ENCODE peak calls at places on chromosome 13, in ten cellular contexts. K is transverse colon, J is lower leg skin, C is Peyer's patch, G is A549, D is heart left ventricle, I is breast epithelium, S is stomach, X is esophagus muscularis mucosa, Z is body of pancreas. U is an unnamed sample.

GRCh38 chr13:25662516-25662915 is 290.7 kb downstream of the ATP8A2 start:
- DNase-seq in J (no peak), X (no peak), C (no peak), Z (no peak), G (no peak), K (no peak), I (no peak), S (no peak), D (no peak), U (no peak)

GRCh38 chr13:27281420-27281819 is 10.8 kb downstream of the RASL11A start:
- DNase-seq in D (no peak), C (no peak), S (no peak), G (no peak), X (no peak), I (no peak), K (peak; percentile 31), J (no peak), Z (no peak), U (no peak)

GRCh38 chr13:105153626-105154025 is 1381.8 kb downstream of the EFNB2 start:
- DNase-seq in D (no peak), G (no peak), J (no peak), K (no peak), Z (no peak), X (no peak), S (no peak), I (no peak), C (no peak), U (no peak)

GRCh38 chr13:47661076-47661475 is 340.0 kb downstream of the SUCLA2 start:
- DNase-seq in G (no peak), I (no peak), Z (no peak), K (no peak), X (no peak), J (no peak), D (no peak), S (no peak), C (no peak), U (no peak)

GRCh38 chr13:69363360-69363759 is 744.3 kb upstream of the ATXN8OS start:
- DNase-seq in G (no peak), Z (no peak), X (no peak), D (no peak), S (no peak), I (no peak), J (no peak), K (no peak), C (no peak), U (no peak)

GRCh38 chr13:33696530-33696929 is 121.4 kb upstream of the RFC3 start:
- DNase-seq in J (no peak), Z (no peak), I (no peak), G (no peak), C (no peak), D (no peak), X (no peak), K (no peak), S (no peak), U (no peak)

GRCh38 chr13:113782472-113782871 is 23.4 kb downstream of the TMEM255B start:
- DNase-seq in I (no peak), D (no peak), G (no peak), S (peak; percentile 11), C (no peak), X (no peak), K (no peak), Z (no peak), J (peak; percentile 26), U (no peak)

GRCh38 chr13:45850020-45850613 is 1.4 kb downstream of the SIAH3 start:
- DNase-seq in J (no peak), I (no peak), G (no peak), Z (no peak), K (no peak), X (no peak), D (no peak), C (no peak), S (no peak), U (no peak)

GRCh38 chr13:42275506-42275905 is 3.6 kb downstream of the AKAP11 start:
- DNase-seq in G (no peak), Z (no peak), I (no peak), D (no peak), J (no peak), K (no peak), X (no peak), S (no peak), C (no peak), U (no peak)

GRCh38 chr13:50420720-50421456 is 405.6 kb downstream of the KCNRG start:
- DNase-seq in S (no peak), K (no peak), G (no peak), D (no peak), I (no peak), Z (no peak), X (no peak), J (no peak), C (no peak), U (no peak)
- TF ChIP-seq POLR2A in S (no peak), K (no peak), G (no peak), D (no peak), I (no peak), Z (no peak), X (no peak), J (no peak), C (no peak), U (no peak)

GRCh38 chr13:49996951-49997895 is at the start of gene TRIM13:
- DNase-seq in C (peak; percentile 91), G (peak; percentile 49), D (peak; percentile 93), I (peak; percentile 82), X (peak; percentile 97), K (peak; percentile 92), J (peak; percentile 98), S (peak; percentile 91), Z (peak; percentile 88), U (peak; percentile 96)

GRCh38 chr13:49997935-49998334 is 1.1 kb downstream of the TRIM13 start:
- DNase-seq in Z (no peak), S (no peak), J (no peak), K (no peak), G (no peak), I (no peak), X (no peak), C (no peak), D (no peak), U (peak; percentile 44)

GRCh38 chr13:50001287-50001686 is 4.4 kb downstream of the TRIM13 start:
- DNase-seq in S (no peak), J (no peak), K (no peak), I (no peak), D (no peak), C (no peak), X (no peak), G (no peak), Z (no peak), U (no peak)

GRCh38 chr13:49996166-49996915 is 501 bp upstream of the TRIM13 start:
- DNase-seq in S (peak; percentile 95), Z (peak; percentile 95), I (peak; percentile 86), K (peak; percentile 95), D (peak; percentile 96), X (peak; percentile 95), C (peak; percentile 88), J (peak; percentile 98), G (peak; percentile 52), U (peak; percentile 96)

GRCh38 chr13:49998714-49999624 is 2.1 kb downstream of the TRIM13 start:
- DNase-seq in G (no peak), J (no peak), S (no peak), I (no peak), X (no peak), D (no peak), K (no peak), C (no peak), Z (no peak), U (no peak)
- TF ChIP-seq POLR2A in G (no peak), J (no peak), S (no peak), I (no peak), X (no peak), D (no peak), K (no peak), C (no peak), Z (no peak), U (no peak)

GRCh38 chr13:41059896-41060722 is 1.2 kb upstream of the WBP4 start:
- DNase-seq in G (peak; percentile 53), S (peak; percentile 87), J (peak; percentile 98), D (peak; percentile 95), Z (peak; percentile 91), K (peak; percentile 94), I (peak; percentile 76), X (peak; percentile 97), C (peak; percentile 84), U (peak; percentile 94)
- TF ChIP-seq POLR2A in G (peak; percentile 53), S (no peak), J (no peak), D (peak; percentile 69), Z (peak; percentile 72), K (peak; percentile 71), I (no peak), X (peak; percentile 53), C (peak; percentile 21), U (peak; percentile 50)

GRCh38 chr13:75454497-75454896 is 27.5 kb downstream of the TBC1D4 start:
- DNase-seq in S (no peak), Z (no peak), G (no peak), D (no peak), X (no peak), K (no peak), J (no peak), I (no peak), C (no peak), U (no peak)

GRCh38 chr13:75455962-75456361 is 26.0 kb downstream of the TBC1D4 start:
- DNase-seq in G (no peak), C (no peak), D (no peak), S (no peak), I (no peak), J (no peak), K (no peak), Z (no peak), X (no peak), U (no peak)

GRCh38 chr13:75460644-75461043 is 21.3 kb downstream of the TBC1D4 start:
- DNase-seq in G (no peak), C (no peak), K (no peak), Z (no peak), X (no peak), S (no peak), I (no peak), J (no peak), D (no peak), U (no peak)

GRCh38 chr13:75461314-75461713 is 20.7 kb downstream of the TBC1D4 start:
- DNase-seq in G (no peak), D (no peak), Z (no peak), C (no peak), K (no peak), X (no peak), I (no peak), S (no peak), J (no peak), U (no peak)

GRCh38 chr13:75458696-75459422 is 23.1 kb downstream of the TBC1D4 start:
- DNase-seq in G (no peak), J (no peak), I (peak; percentile 85), Z (peak; percentile 86), X (no peak), D (peak; percentile 81), C (no peak), S (peak; percentile 71), K (peak; percentile 71), U (no peak)
- TF ChIP-seq POLR2A in G (no peak), J (no peak), I (no peak), Z (no peak), X (no peak), D (no peak), C (no peak), S (no peak), K (peak; percentile 45), U (no peak)

DNA sequence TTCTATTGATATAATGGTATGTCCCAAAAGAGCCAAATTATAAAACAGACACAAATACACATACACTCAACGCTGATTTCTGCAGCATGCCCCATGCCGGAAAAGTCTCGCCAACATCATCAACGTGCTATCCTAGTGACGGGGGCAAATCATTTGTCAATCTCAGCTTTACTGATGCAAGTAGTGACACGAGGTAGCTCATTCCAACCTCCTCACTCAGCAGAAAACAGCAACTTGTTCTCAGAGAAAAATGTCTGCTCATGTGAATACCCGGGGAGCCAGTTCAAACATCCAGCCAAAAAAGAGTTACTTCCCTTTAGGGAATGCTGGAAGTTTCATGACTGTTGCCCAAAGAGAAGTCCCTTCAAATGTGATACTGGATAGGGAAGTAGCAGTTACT is 46.3 kb downstream of the SOX21 start:
- DNase-seq in K (no peak), Z (no peak), S (no peak), D (no peak), C (no peak), G (no peak), J (no peak), I (no peak), X (no peak), U (no peak)
- TF ChIP-seq POLR2A in K (no peak), Z (no peak), S (no peak), D (no peak), C (no peak), G (no peak), J (no peak), I (no peak), X (no peak), U (no peak)

U was measured in erythroblast.